ENCODE peak calls at places on chromosomes 11 and 22, in nine cellular contexts. E is T-helper 17 cell; Y is HFFc6; M is EL; L is WTC11; I is activated T-helper 1 cell treated with Interleukin-2 at 50 U/mL for 16 hours; P is uterus; D is stimulated activated CD8-positive, alpha-beta memory T cell treated with anti-CD3 and anti-CD28 coated beads, Interleukin-7, amount 100 ng/mL, for 48 hours; Q is GM12891. K is an unnamed sample.
A peak's percentile ranks its signal among the peaks of the same experiment; 100 is the strongest.

GRCh38 chr11:133928628-133929059 is 28.1 kb downstream of the IGSF9B start:
- DNase-seq in E (peak; percentile 21), Y (no peak), M (peak; percentile 22), L (peak; percentile 24), I (peak; percentile 44), P (no peak), D (peak; percentile 89), Q (no peak), K (peak; percentile 43)

GRCh38 chr11:66468691-66469090 is 2.0 kb downstream of the PELI3 start:
- DNase-seq in E (no peak), Y (no peak), M (no peak), L (no peak), I (no peak), P (no peak), D (no peak), Q (no peak), K (no peak)

GRCh38 chr11:12287009-12287373 is 90.4 kb upstream of the PARVA start:
- DNase-seq in E (no peak), Y (peak; percentile 93), M (peak; percentile 98), L (no peak), I (no peak), P (peak; percentile 77), D (no peak), Q (no peak), K (no peak)

GRCh38 chr11:126133902-126134301 is 71.2 kb upstream of the CDON start:
- DNase-seq in E (no peak), Y (no peak), M (no peak), L (no peak), I (no peak), P (no peak), D (no peak), Q (no peak), K (no peak)

GRCh38 chr11:77799338-77799737 is 21.2 kb downstream of the RSF1 start:
- DNase-seq in E (no peak), Y (no peak), M (no peak), L (no peak), I (no peak), P (no peak), D (no peak), Q (no peak), K (no peak)

GRCh38 chr11:71572811-71573210 is 7.4 kb downstream of the KRTAP5-10 start:
- DNase-seq in E (no peak), Y (no peak), M (no peak), L (no peak), I (no peak), P (no peak), D (no peak), Q (no peak), K (no peak)

GRCh38 chr11:31797227-31798056 is 13.7 kb downstream of the PAX6 start:
- DNase-seq in E (no peak), Y (no peak), M (no peak), L (no peak), I (no peak), P (no peak), D (no peak), Q (no peak), K (no peak)

GRCh38 chr11:70241709-70242108 is 28.8 kb upstream of the PPFIA1 start:
- DNase-seq in E (no peak), Y (no peak), M (no peak), L (no peak), I (no peak), P (no peak), D (no peak), Q (no peak), K (no peak)

GRCh38 chr11:1460994-1461805 is 25.4 kb downstream of the MOB2 start:
- DNase-seq in E (no peak), Y (no peak), M (no peak), L (no peak), I (no peak), P (peak; percentile 74), D (no peak), Q (no peak), K (no peak)

GRCh38 chr22:28955817-28956216 is 72.4 kb downstream of the ZNRF3 start:
- DNase-seq in E (peak; percentile 44), Y (no peak), M (no peak), L (no peak), I (peak; percentile 57), P (no peak), D (peak; percentile 83), Q (peak; percentile 17), K (peak; percentile 53)

GRCh38 chr11:32316232-32316631 is 119.1 kb downstream of the WT1 start:
- DNase-seq in E (no peak), Y (no peak), M (no peak), L (no peak), I (no peak), P (no peak), D (no peak), Q (no peak), K (no peak)

GRCh38 chr11:106879029-106879428 is 139.2 kb downstream of the GUCY1A2 start:
- DNase-seq in E (no peak), Y (no peak), M (no peak), L (no peak), I (no peak), P (no peak), D (no peak), Q (no peak), K (no peak)

GRCh38 chr11:57254631-57255030 is 17.6 kb upstream of the APLNR start:
- DNase-seq in E (no peak), Y (no peak), M (no peak), L (no peak), I (no peak), P (no peak), D (no peak), Q (no peak), K (no peak)

GRCh38 chr22:46537221-46537945 is at the start of gene CELSR1:
- DNase-seq in E (no peak), Y (no peak), M (peak; percentile 41), L (peak; percentile 58), I (no peak), P (no peak), D (no peak), Q (peak; percentile 65), K (no peak)

GRCh38 chr22:49328630-49329405 is 498.9 kb downstream of the BRD1 start:
- DNase-seq in E (no peak), Y (no peak), M (no peak), L (no peak), I (no peak), P (no peak), D (no peak), Q (no peak), K (no peak)

GRCh38 chr11:116856423-116856822 is 19.0 kb upstream of the APOA1 start:
- DNase-seq in E (no peak), Y (no peak), M (no peak), L (no peak), I (no peak), P (no peak), D (no peak), Q (no peak), K (no peak)

K was measured in CD4-positive, alpha-beta T cell.